ENCODE peak calls at places on chromosomes 6 and 20, in six cellular contexts. O is MM.1S, T is neural progenitor cell, F is GM23338, R is HCT116, K is hepatocyte. A is an unnamed sample.

GRCh38 chr20:46974669-46975434 is 80.2 kb downstream of the EYA2 start:
- DNase-seq in O (no peak), T (no peak), F (no peak), R (no peak), K (no peak), A (no peak)

GRCh38 chr6:16752206-16752867 is 8.9 kb downstream of the ATXN1 start:
- DNase-seq in O (no peak), T (no peak), F (no peak), R (no peak), K (peak; percentile 63), A (peak; percentile 94)

GRCh38 chr20:39112196-39112743 is 150.1 kb downstream of the DHX35 start:
- DNase-seq in O (peak; percentile 35), T (peak; percentile 89), F (peak; percentile 89), R (peak; percentile 50), K (peak; percentile 82), A (peak; percentile 51)

GRCh38 chr20:62339647-62340062 is 27.5 kb downstream of the LAMA5 start:
- DNase-seq in O (peak; percentile 93), T (no peak), F (no peak), R (no peak), K (no peak), A (no peak)

GRCh38 chr6:41594326-41594725 is 43.9 kb upstream of the MDFI start:
- DNase-seq in O (no peak), T (no peak), F (no peak), R (no peak), K (peak; percentile 36), A (no peak)

GRCh38 chr6:30685157-30685976 is 1.1 kb downstream of the PPP1R18 start:
- DNase-seq in O (peak; percentile 37), T (no peak), F (peak; percentile 48), R (no peak), K (no peak), A (no peak)

GRCh38 chr6:6556738-6557503 is 31.6 kb upstream of the LY86 start:
- DNase-seq in O (peak; percentile 39), T (peak; percentile 72), F (peak; percentile 81), R (peak; percentile 43), K (peak; percentile 74), A (peak; percentile 63)

GRCh38 chr20:60074276-60074675 is 116.1 kb downstream of the CDH26 start:
- DNase-seq in O (no peak), T (no peak), F (no peak), R (no peak), K (no peak), A (no peak)

GRCh38 chr6:167893416-167893815 is 66.7 kb downstream of the AFDN start:
- DNase-seq in O (no peak), T (no peak), F (peak; percentile 28), R (peak; percentile 10), K (peak; percentile 12), A (peak; percentile 61)

GRCh38 chr20:56439784-56440291 is 27.8 kb downstream of the CASS4 start:
- DNase-seq in O (no peak), T (no peak), F (no peak), R (no peak), K (peak; percentile 30), A (no peak)

GRCh38 chr6:11467364-11467763 is 70.2 kb upstream of the TMEM170B start:
- DNase-seq in O (no peak), T (no peak), F (no peak), R (no peak), K (no peak), A (no peak)

GRCh38 chr20:20956586-20956985 is 149.6 kb downstream of the LINC00237 start:
- DNase-seq in O (no peak), T (peak; percentile 40), F (no peak), R (no peak), K (no peak), A (no peak)

GRCh38 chr6:35370799-35371493 is 28.6 kb downstream of the PPARD start:
- DNase-seq in O (no peak), T (no peak), F (no peak), R (no peak), K (no peak), A (no peak)

GRCh38 chr6:87095056-87095527 is at the start of gene CGA:
- DNase-seq in O (no peak), T (no peak), F (no peak), R (no peak), K (no peak), A (no peak)

GRCh38 chr20:63059684-63060056 is 52.9 kb upstream of the BHLHE23 start:
- DNase-seq in O (no peak), T (no peak), F (no peak), R (no peak), K (no peak), A (no peak)

GRCh38 chr20:20664795-20665194 is 47.6 kb downstream of the RALGAPA2 start:
- DNase-seq in O (peak; percentile 37), T (peak; percentile 53), F (peak; percentile 41), R (peak; percentile 18), K (peak; percentile 36), A (peak; percentile 56)

GRCh38 chr6:99521557-99522286 is 6.5 kb upstream of the USP45 start:
- DNase-seq in O (no peak), T (peak; percentile 50), F (peak; percentile 63), R (no peak), K (peak; percentile 67), A (no peak)

GRCh38 chr20:40868568-40869223 is 159.9 kb upstream of the TOP1 start:
- DNase-seq in O (no peak), T (no peak), F (no peak), R (no peak), K (peak; percentile 21), A (no peak)

GRCh38 chr6:86355271-86355670 is 582.1 kb upstream of the HTR1E start:
- DNase-seq in O (no peak), T (no peak), F (no peak), R (no peak), K (no peak), A (no peak)

GRCh38 chr6:9197726-9198125 is 762.4 kb upstream of the SLC35B3 start:
- DNase-seq in O (no peak), T (no peak), F (no peak), R (no peak), K (no peak), A (no peak)

GRCh38 chr6:142275146-142276006 is 26.4 kb upstream of the ADGRG6 start:
- DNase-seq in O (no peak), T (no peak), F (peak; percentile 7), R (no peak), K (peak; percentile 44), A (peak; percentile 53)

GRCh38 chr6:43009124-43009523 is 4.6 kb downstream of the MEA1 start:
- DNase-seq in O (no peak), T (peak; percentile 23), F (peak; percentile 50), R (no peak), K (peak; percentile 63), A (peak; percentile 58)

GRCh38 chr6:66896415-66896814 is 1189.4 kb upstream of the EYS start:
- DNase-seq in O (no peak), T (no peak), F (no peak), R (no peak), K (no peak), A (peak; percentile 81)

GRCh38 chr20:49560646-49561045 is 7.3 kb downstream of the PTGIS start:
- DNase-seq in O (no peak), T (no peak), F (no peak), R (no peak), K (no peak), A (no peak)

GRCh38 chr6:167699141-167700036 is 127.3 kb upstream of the AFDN start:
- DNase-seq in O (no peak), T (no peak), F (no peak), R (no peak), K (peak; percentile 52), A (peak; percentile 46)

GRCh38 chr20:17655286-17655651 is 26.8 kb downstream of the RRBP1 start:
- DNase-seq in O (no peak), T (no peak), F (peak; percentile 50), R (no peak), K (no peak), A (no peak)

GRCh38 chr20:38373231-38373867 is 27.1 kb downstream of the LBP start:
- DNase-seq in O (no peak), T (no peak), F (no peak), R (no peak), K (peak; percentile 35), A (no peak)

GRCh38 chr20:32638848-32639247 is 34.9 kb downstream of the C20orf203 start:
- DNase-seq in O (no peak), T (peak; percentile 47), F (peak; percentile 56), R (no peak), K (no peak), A (no peak)

GRCh38 chr6:34381086-34381485 is 11.4 kb downstream of the NUDT3 start:
- DNase-seq in O (no peak), T (no peak), F (no peak), R (no peak), K (no peak), A (no peak)

DNA sequence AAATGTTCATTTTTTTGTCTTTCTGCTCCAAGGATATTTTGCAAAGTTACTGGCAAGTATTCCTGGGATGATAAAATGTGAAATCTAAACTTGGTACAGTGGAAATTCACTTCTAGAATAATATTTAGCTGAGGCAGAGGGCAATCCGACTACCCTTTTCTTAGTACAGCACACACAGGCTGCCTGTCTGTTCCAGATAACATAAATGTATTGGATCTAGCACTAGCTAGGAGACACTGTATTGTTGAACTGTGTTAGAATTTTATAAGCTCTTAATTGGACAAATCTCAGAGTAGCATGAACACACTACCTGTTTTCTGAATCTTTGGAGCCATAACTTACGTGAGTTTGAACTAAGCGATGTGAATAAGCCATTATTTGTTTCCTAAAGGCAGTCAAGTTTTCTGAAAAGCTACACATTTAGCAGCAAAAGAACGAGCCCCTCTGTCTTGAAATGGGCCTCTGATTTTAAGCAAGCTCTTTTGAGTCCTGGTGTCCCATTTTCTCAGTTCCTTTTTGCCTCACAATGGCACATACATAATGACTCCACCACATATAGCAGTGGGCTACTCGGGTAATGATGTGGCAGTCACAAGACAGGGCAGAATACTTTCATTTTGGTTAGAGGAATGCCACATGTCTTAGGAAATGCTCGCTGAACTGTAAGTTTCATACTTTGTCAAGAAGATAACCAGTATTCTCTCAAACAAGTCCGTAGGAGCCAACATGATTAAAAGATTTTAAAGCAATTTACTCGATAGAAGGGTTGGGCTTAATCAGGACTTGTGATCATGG is 116.5 kb upstream of the ESR1 start:
- DNase-seq in O (peak; percentile 72), T (no peak), F (no peak), R (no peak), K (no peak), A (no peak)
- H2AFZ ChIP-seq in O (peak overlapping the region; percentile 39), T (peak overlapping the region; percentile 59), F (peak overlapping the region; percentile 86), R (no peak overlapping the region), K (no peak overlapping the region), A (peak overlapping the region; percentile 84)

GRCh38 chr20:45080867-45081616 is 19.9 kb downstream of the KCNS1 start:
- DNase-seq in O (no peak), T (no peak), F (peak; percentile 19), R (peak; percentile 15), K (no peak), A (peak; percentile 69)
- TF ChIP-seq EZH2phosphoT487 in O (no peak), T (no peak), F (no peak), R (no peak), K (no peak), A (no peak)

GRCh38 chr6:45841062-45841461 is 174.6 kb downstream of the CLIC5 start:
- DNase-seq in O (no peak), T (no peak), F (no peak), R (no peak), K (no peak), A (no peak)
- TF ChIP-seq CTCF in O (no peak), T (no peak), F (peak; percentile 14), R (no peak), K (no peak), A (no peak)

DNA sequence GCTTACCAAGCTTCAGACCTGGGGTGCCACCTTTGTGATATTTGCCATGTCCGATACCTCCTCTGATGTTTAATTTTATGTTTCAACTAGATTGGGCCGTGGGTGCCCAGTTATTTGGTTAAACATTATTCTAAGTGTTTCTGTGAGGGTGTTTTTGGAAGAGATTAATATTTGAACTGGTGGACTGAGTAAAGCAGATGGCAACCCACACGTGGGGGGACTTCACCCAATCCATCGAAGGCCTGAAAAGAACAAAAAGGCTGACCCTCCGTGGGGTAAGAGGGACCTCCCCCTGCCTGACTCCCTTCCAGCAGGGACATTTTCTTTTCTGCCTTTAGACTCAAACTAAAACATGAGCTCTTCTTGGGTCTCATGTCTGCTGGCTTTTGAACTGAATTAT is 11.7 kb downstream of the SCML4 start:
- DNase-seq in O (no peak), T (no peak), F (no peak), R (no peak), K (no peak), A (no peak)
- H2AFZ ChIP-seq in O (no peak overlapping the region), T (no peak overlapping the region), F (peak overlapping the region; percentile 52), R (no peak overlapping the region), K (no peak overlapping the region), A (no peak overlapping the region)